ENCODE peak calls at places on chromosomes 3 and 15, in six cellular contexts. V is IMR-90, S is pancreas, T is adrenal gland, F is fibroblast of lung, D is heart right ventricle. U is an unnamed sample. For H3K4me1, the result is how much of the 10 kb centered on the place peaks cover.

GRCh38 chr3:195999896-196000295 is 82.0 kb downstream of the TFRC start:
- DNase-seq in T (no peak), F (no peak), V (no peak), D (no peak), S (no peak), U (no peak)

GRCh38 chr3:114764056-114764492 is 383.0 kb downstream of the ZBTB20 start:
- DNase-seq in V (peak), F (peak), D (no peak), T (no peak), S (no peak), U (no peak)

GRCh38 chr15:90465930-90466567 is 63.7 kb upstream of the CRTC3 start:
- DNase-seq in V (peak), D (no peak), T (no peak), S (no peak), F (peak), U (no peak)

GRCh38 chr3:122078235-122078935 is 23.2 kb downstream of the CD86 start:
- DNase-seq in V (no peak), F (no peak), D (no peak), T (no peak), S (no peak), U (no peak)

GRCh38 chr3:20181276-20181675 is 4.7 kb downstream of the SGO1 start:
- DNase-seq in T (no peak), F (no peak), S (no peak), V (no peak), D (no peak), U (no peak)

GRCh38 chr3:38150780-38151528 is 12.5 kb downstream of the MYD88 start:
- DNase-seq in V (no peak), F (no peak), S (no peak), D (no peak), T (no peak), U (no peak)

GRCh38 chr3:14539384-14540208 is 546 bp downstream of the GRIP2 start:
- DNase-seq in D (no peak), S (peak), V (no peak), T (no peak), F (no peak), U (no peak)

GRCh38 chr15:77004189-77004588 is 9.3 kb downstream of the PSTPIP1 start:
- DNase-seq in V (no peak), S (no peak), D (peak), T (peak), F (no peak), U (no peak)

GRCh38 chr15:85910796-85911195 is 116.1 kb upstream of the KLHL25 start:
- DNase-seq in D (no peak), S (no peak), F (no peak), T (no peak), V (no peak), U (no peak)

GRCh38 chr3:126551839-126552687 is 6.7 kb downstream of the C3orf22 start:
- DNase-seq in V (no peak), S (no peak), D (no peak), T (no peak), F (no peak), U (no peak)

GRCh38 chr15:90054618-90055097 is 47.6 kb downstream of the IDH2 start:
- DNase-seq in V (no peak), T (no peak), S (no peak), D (no peak), F (no peak), U (no peak)

GRCh38 chr3:177681852-177682251 is 484.6 kb upstream of the TBL1XR1 start:
- DNase-seq in D (no peak), S (no peak), F (no peak), T (no peak), V (no peak), U (no peak)

GRCh38 chr15:68623301-68623892 is 44.6 kb downstream of the CORO2B start:
- DNase-seq in V (peak), D (peak), F (peak), S (no peak), T (no peak), U (no peak)

GRCh38 chr3:46893763-46894162 is 16.2 kb downstream of the PTH1R start:
- DNase-seq in D (no peak), T (no peak), S (peak), V (no peak), F (no peak), U (no peak)

GRCh38 chr15:68658641-68659358 is 80.0 kb downstream of the CORO2B start:
- DNase-seq in S (no peak), V (no peak), D (no peak), F (no peak), T (no peak), U (no peak)

GRCh38 chr3:127628788-127629456 is at the start of gene PODXL2:
- DNase-seq in S (peak), F (peak), D (peak), V (peak), T (peak), U (no peak)

GRCh38 chr3:98012974-98013373 is 22.1 kb downstream of the GABRR3 start:
- DNase-seq in T (no peak), V (peak), S (no peak), F (no peak), D (no peak), U (no peak)

GRCh38 chr3:151155409-151156128 is 47.4 kb downstream of the GPR171 start:
- DNase-seq in D (no peak), S (no peak), V (no peak), F (no peak), T (no peak), U (no peak)

GRCh38 chr3:155111971-155112370 is 31.9 kb downstream of the MME start:
- DNase-seq in V (no peak), T (no peak), F (no peak), S (no peak), D (no peak), U (no peak)

GRCh38 chr3:17233398-17233800 is 348.6 kb downstream of the PLCL2 start:
- DNase-seq in F (peak), D (no peak), S (no peak), T (peak), V (peak), U (peak)

GRCh38 chr15:96340611-96341464 is 10.3 kb downstream of the NR2F2 start:
- DNase-seq in F (peak), S (peak), V (peak), T (peak), D (no peak), U (no peak)

GRCh38 chr3:67558429-67558828 is 96.0 kb downstream of the SUCLG2 start:
- DNase-seq in V (peak), D (no peak), F (peak), T (peak), S (no peak), U (no peak)

GRCh38 chr3:117898722-117899121 is 1135.9 kb downstream of the IGSF11 start:
- DNase-seq in V (no peak), T (no peak), D (no peak), S (no peak), F (no peak), U (no peak)

GRCh38 chr3:15327941-15328340 is 4.4 kb downstream of the SH3BP5 start:
- DNase-seq in F (peak), D (peak), V (peak), T (peak), S (no peak), U (no peak)

GRCh38 chr3:9837701-9838582 is 5.9 kb downstream of the RPUSD3 start:
- DNase-seq in S (no peak), T (no peak), F (no peak), D (no peak), V (no peak), U (no peak)

GRCh38 chr15:69723404-69724097 is 270.9 kb downstream of the RPLP1 start:
- DNase-seq in S (no peak), T (no peak), V (no peak), D (peak), F (no peak), U (no peak)

GRCh38 chr3:99298661-99299060 is 339.7 kb upstream of the COL8A1 start:
- DNase-seq in S (no peak), D (no peak), T (no peak), V (no peak), F (no peak), U (no peak)

GRCh38 chr15:73985101-73985873 is 6.8 kb downstream of the STOML1 start:
- DNase-seq in F (peak), V (peak), D (no peak), S (no peak), T (no peak), U (no peak)

GRCh38 chr3:54932606-54933005 is 4.7 kb upstream of the LRTM1 start:
- DNase-seq in S (no peak), F (no peak), D (no peak), T (no peak), V (no peak), U (no peak)

GRCh38 chr3:45564172-45564571 is 30.4 kb upstream of the LIMD1 start:
- DNase-seq in S (no peak), F (no peak), V (no peak), D (no peak), T (no peak), U (no peak)

GRCh38 chr3:42020681-42021307 is 58.9 kb upstream of the ULK4 start:
- DNase-seq in V (peak), T (no peak), D (no peak), S (no peak), F (peak), U (no peak)

GRCh38 chr15:51053571-51053970 is 41.1 kb downstream of the TNFAIP8L3 start:
- DNase-seq in V (no peak), D (no peak), S (no peak), T (no peak), F (no peak), U (no peak)

GRCh38 chr15:88627463-88627862 is 6.3 kb downstream of the AEN start:
- DNase-seq in V (no peak), T (no peak), S (no peak), D (no peak), F (no peak), U (peak)

GRCh38 chr3:189937302-189938255 is 183.1 kb downstream of the P3H2 start:
- DNase-seq in T (no peak), F (peak), S (no peak), D (no peak), V (peak), U (no peak)

GRCh38 chr15:96052154-96052553 is 278.3 kb upstream of the NR2F2 start:
- DNase-seq in F (no peak), S (no peak), V (no peak), D (no peak), T (no peak), U (no peak)

GRCh38 chr3:4634894-4635293 is 141.7 kb downstream of the ITPR1 start:
- DNase-seq in D (no peak), S (no peak), T (no peak), F (no peak), V (no peak), U (no peak)

GRCh38 chr3:32401141-32401540 is 9.5 kb downstream of the CMTM7 start:
- DNase-seq in D (no peak), S (no peak), F (no peak), V (no peak), T (no peak), U (no peak)

DNA sequence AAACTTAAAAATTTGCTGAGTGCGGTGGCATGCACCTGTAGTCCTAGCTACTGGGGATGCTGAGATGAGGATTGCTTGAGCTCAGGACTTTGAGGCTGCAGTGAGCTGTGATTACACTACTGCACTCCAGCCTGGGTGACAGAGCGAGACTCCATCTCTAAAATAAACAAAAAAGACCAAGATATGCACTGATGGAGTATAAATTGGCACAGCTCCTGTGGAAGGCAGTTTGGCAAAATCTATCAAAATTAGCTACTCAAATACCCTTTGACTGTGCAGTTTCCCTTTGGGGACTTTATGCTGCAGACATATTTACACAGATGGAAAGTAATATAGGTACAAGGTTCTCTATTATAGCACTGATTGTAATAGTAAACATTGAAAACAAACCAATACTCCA is 18.1 kb upstream of the U2SURP start:
- DNase-seq in D (no peak), T (no peak), F (no peak), S (no peak), V (no peak), U (no peak)
- H3K4me1 ChIP-seq in D (under half), T (under half), F (under half), S (under half), V (under half), U (under half)

GRCh38 chr15:40331637-40332036 is 8.1 kb downstream of the INAFM2 start:
- DNase-seq in F (no peak), T (no peak), D (no peak), V (no peak), S (no peak), U (no peak)
- H3K4me1 ChIP-seq in F (under half), T (under half), D (half or more), V (under half), S (under half), U (under half)

GRCh38 chr3:30658328-30659052 is 52.1 kb downstream of the TGFBR2 start:
- DNase-seq in V (peak), D (no peak), S (no peak), F (peak), T (no peak), U (no peak)
- H3K4me1 ChIP-seq in V (under half), D (half or more), S (under half), F (under half), T (under half), U (half or more)

GRCh38 chr15:56817266-56817665 is 84.0 kb upstream of the ZNF280D start:
- DNase-seq in S (no peak), V (peak), T (no peak), F (peak), D (no peak), U (no peak)

GRCh38 chr15:56815247-56815646 is 81.9 kb upstream of the ZNF280D start:
- DNase-seq in F (no peak), V (no peak), S (no peak), D (no peak), T (no peak), U (no peak)

GRCh38 chr15:56814429-56814828 is 81.1 kb upstream of the ZNF280D start:
- DNase-seq in T (no peak), S (no peak), F (no peak), V (no peak), D (no peak), U (no peak)

GRCh38 chr15:56820333-56820732 is 87.0 kb upstream of the ZNF280D start:
- DNase-seq in D (no peak), T (no peak), F (no peak), S (no peak), V (no peak), U (no peak)

DNA sequence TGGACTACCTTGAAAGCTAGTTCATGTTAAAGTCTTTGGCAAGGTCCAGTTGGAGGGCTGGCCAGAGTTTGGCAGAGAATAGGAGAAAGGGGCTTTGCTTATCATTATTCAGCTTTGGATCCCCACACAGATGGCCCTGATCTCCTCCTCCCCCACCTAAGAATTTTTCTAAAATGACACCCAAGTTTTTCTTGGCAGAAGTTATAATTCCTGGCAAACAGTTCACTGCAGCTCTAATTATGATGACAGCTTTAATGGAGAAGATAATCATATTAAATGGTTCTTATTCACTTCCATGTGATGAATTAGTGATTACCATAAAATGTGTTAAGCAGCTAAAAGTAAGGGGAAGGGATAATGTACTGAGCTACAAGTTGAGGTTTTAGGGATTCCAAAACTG is 84.4 kb upstream of the ZNF280D start:
- DNase-seq in V (no peak), D (no peak), F (no peak), T (no peak), S (no peak), U (no peak)
- H3K4me1 ChIP-seq in V (under half), D (under half), F (under half), T (under half), S (under half), U (under half)

DNA sequence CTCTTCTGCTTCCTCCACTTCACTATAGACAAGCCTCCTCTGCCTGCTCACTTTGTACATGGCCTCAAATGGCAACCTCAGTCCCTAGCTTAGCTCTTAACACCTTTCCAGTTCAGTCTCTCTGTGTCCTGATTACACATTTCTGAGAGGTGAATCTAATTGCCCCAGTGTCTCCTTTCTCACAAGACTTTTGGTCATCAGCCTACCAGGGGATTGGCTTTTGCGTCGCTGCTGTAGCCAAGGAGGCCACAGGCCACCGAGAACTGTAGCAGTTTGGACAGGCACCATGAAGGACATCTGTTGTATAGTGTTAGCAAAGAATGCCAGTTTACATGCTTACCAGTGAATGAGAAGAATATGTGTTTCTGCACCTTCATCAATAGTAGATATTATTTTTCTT is 8.5 kb downstream of the IREB2 start:
- DNase-seq in F (no peak), D (no peak), S (no peak), V (no peak), T (no peak), U (no peak)
- H3K4me1 ChIP-seq in F (under half), D (under half), S (under half), V (under half), T (under half), U (under half)

U was measured in CD8-positive, alpha-beta memory T cell.